ENCODE peak calls at places on chromosomes 6 and 20, in six cellular contexts. U, W, Z, K, X and S are unnamed samples.

GRCh38 chr20:2398453-2398852 is 17.8 kb downstream of the TGM6 start:
- DNase-seq in U (no peak), W (no peak), Z (no peak), K (no peak), X (no peak), S (no peak)

GRCh38 chr20:57450419-57450818 is 59.2 kb downstream of the RBM38 start:
- DNase-seq in U (peak), W (no peak), Z (no peak), K (peak), X (peak), S (no peak)

GRCh38 chr6:149233056-149233715 is 84.3 kb upstream of the TAB2 start:
- DNase-seq in U (peak), W (peak), Z (peak), K (peak), X (peak), S (peak)

GRCh38 chr20:3164763-3165410 is 5.2 kb upstream of the FASTKD5 start:
- DNase-seq in U (no peak), W (no peak), Z (no peak), K (no peak), X (no peak), S (no peak)

GRCh38 chr6:43604174-43604573 is 24.9 kb downstream of the GTPBP2 start:
- DNase-seq in U (peak), W (peak), Z (no peak), K (peak), X (no peak), S (no peak)

GRCh38 chr6:31643818-31644454 is 8.5 kb downstream of the BAG6 start:
- DNase-seq in U (no peak), W (no peak), Z (no peak), K (no peak), X (no peak), S (no peak)

GRCh38 chr6:34288581-34288980 is 39.8 kb upstream of the SMIM29 start:
- DNase-seq in U (no peak), W (no peak), Z (no peak), K (no peak), X (no peak), S (no peak)

GRCh38 chr6:161031721-161032495 is 40.3 kb downstream of the MAP3K4 start:
- DNase-seq in U (peak), W (peak), Z (no peak), K (peak), X (no peak), S (no peak)

GRCh38 chr6:33061987-33062386 is 11.5 kb downstream of the HLA-DPA1 start:
- DNase-seq in U (peak), W (no peak), Z (no peak), K (peak), X (no peak), S (no peak)

GRCh38 chr6:42971746-42972327 is 7.1 kb downstream of the PEX6 start:
- DNase-seq in U (no peak), W (no peak), Z (no peak), K (no peak), X (no peak), S (no peak)

GRCh38 chr6:155001482-155001881 is 6.4 kb downstream of the TIAM2 start:
- DNase-seq in U (peak), W (peak), Z (no peak), K (peak), X (no peak), S (no peak)

GRCh38 chr6:45789238-45789637 is 226.4 kb downstream of the CLIC5 start:
- DNase-seq in U (no peak), W (no peak), Z (no peak), K (no peak), X (no peak), S (no peak)
- H3K4me3 ChIP-seq in U (no peak), W (no peak), Z (no peak), K (no peak), X (no peak), S (no peak)

DNA sequence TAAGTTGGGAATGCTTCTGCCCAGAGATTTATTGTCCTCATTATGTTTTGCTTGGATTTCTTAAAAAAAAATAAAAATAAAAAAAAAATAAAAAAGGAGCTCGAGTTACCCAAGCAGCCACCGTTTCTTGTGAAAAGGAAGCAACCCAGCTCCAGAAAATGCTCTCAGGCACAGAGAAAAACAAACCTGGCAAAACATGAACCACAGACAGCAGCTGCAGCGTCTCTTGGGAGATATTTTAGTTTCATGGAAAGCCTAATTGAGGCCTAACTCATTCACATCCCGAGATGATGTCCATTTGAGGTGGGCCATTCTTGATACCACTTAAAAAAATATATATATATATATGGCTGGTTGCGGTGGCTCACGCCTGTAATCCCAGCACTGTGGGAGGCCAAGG is 13.8 kb upstream of the MRAP2 start:
- DNase-seq in U (no peak), W (no peak), Z (no peak), K (no peak), X (no peak), S (no peak)
- H3K4me3 ChIP-seq in U (no peak), W (no peak), Z (no peak), K (no peak), X (no peak), S (no peak)

DNA sequence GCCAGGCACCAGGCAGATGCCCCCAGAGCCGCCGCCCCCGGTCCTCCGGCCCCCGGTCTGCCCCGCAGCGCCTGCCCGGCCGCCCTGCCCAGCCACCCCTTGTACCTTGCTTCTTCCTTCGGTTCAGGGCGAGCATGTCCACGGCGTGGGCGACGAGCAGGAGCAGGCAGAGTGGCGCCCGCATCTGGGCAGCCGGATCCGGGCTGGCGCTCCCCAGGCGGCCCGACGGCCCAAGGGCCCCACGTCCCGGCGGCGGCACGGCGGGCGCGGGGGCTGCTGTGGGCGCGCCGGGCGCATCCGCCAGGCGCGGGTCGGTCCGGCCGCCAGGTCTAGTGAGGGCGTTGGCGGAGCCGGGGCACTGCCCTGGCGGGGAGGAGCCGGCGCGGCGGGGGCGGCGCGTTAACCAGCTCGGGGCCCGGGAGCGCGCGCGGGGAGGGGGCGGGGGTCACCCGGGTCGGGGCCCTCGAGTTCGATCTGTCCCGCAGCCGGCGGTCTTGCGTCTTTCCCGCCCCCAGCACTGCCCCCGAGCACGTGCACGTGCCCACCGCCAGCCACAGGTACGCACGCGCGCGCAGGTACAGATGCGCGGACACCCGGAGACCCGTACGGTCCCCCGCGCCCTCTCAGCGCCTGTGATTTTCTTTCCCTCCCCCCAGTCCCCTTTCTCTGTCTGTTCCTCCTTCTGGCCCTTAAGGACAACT is at the start of gene RSPO4:
- DNase-seq in U (no peak), W (no peak), Z (no peak), K (no peak), X (no peak), S (no peak)
- H3K4me3 ChIP-seq in U (no peak), W (no peak), Z (no peak), K (no peak), X (no peak), S (no peak)

DNA sequence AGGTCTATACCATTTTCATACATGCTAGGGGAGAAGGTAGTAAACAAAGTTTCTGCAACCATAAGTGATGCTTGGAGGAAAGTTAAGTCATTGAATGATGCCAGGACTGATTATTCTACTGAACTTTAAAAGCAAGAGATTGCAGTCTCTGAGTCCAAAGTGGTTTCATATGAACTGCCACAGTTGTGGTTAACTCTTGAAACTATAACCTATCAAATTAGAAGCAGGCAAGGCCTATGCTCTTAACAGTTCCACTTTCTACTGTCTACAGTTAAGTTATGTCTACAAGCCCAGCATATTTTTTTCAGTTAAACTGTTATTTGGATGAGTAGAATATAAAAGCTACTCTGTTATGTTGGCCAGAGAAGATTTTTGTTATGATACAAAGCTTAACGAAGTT is 326.5 kb upstream of the RUNX2 start:
- DNase-seq in U (no peak), W (no peak), Z (no peak), K (peak), X (no peak), S (no peak)
- H3K4me3 ChIP-seq in U (no peak), W (no peak), Z (no peak), K (no peak), X (no peak), S (no peak)

DNA sequence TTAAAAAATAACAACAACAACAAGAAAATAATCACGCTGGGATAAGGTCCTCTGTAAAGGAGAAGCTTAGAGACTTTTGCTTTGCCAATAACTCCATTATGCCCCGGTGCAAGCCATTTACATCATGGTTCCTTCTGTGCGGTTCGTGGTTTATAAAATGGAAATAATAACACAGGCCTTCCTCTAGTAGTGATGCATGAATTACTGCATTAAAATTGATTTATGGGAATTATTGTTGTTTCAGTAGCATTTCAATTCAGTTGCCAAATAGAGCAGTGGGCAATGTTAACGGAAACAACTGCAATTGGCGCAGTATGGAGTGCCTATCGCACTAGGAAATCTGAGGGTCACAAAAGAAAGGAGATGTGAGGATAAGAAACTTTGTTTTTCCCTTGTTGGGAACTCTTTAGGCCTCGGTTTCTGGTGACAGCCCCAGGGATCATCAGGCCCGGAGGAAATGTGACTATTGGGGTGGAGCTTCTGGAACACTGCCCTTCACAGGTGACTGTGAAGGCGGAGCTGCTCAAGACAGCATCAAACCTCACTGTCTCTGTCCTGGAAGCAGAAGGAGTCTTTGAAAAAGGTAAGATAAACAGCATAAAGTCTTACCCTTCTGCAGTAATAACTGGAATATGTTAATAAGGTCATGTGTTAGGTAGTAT is 1.1 kb downstream of the CD109 start:
- DNase-seq in U (no peak), W (peak), Z (no peak), K (no peak), X (no peak), S (no peak)
- H3K4me3 ChIP-seq in U (peak), W (peak), Z (peak), K (peak), X (no peak), S (no peak)

GRCh38 chr20:17605131-17605660 is 35.3 kb downstream of the DSTN start:
- DNase-seq in U (no peak), W (no peak), Z (no peak), K (no peak), X (no peak), S (no peak)

GRCh38 chr20:17601957-17602356 is 32.1 kb downstream of the DSTN start:
- DNase-seq in U (no peak), W (no peak), Z (no peak), K (no peak), X (no peak), S (no peak)

GRCh38 chr20:17598013-17598550 is 28.2 kb downstream of the DSTN start:
- DNase-seq in U (no peak), W (no peak), Z (no peak), K (no peak), X (no peak), S (no peak)

GRCh38 chr20:17606001-17606400 is 36.1 kb downstream of the DSTN start:
- DNase-seq in U (no peak), W (no peak), Z (no peak), K (no peak), X (no peak), S (no peak)

GRCh38 chr20:17602493-17602892 is 32.6 kb downstream of the DSTN start:
- DNase-seq in U (no peak), W (no peak), Z (no peak), K (no peak), X (no peak), S (no peak)
- H3K4me3 ChIP-seq in U (no peak), W (no peak), Z (no peak), K (no peak), X (no peak), S (no peak)

DNA sequence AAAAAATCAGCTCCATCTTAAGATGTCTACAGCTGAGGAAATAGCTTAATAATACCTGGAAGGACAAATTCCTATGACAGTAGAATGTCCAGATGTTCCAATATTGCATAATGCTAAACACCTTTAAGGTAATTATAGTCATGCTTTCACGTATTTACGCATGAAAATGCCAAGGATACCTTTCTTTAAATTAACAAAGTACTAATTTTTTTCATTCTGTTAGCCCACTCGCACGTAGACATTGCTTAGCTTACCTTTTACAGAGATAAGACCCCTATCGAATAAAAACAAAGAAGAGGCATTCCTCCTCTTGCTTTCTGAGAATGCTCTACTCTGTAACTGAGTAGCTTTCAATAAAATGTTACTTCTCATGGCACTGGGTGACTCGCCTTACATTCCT is 4.4 kb upstream of the GSTA4 start:
- DNase-seq in U (no peak), W (no peak), Z (no peak), K (no peak), X (no peak), S (no peak)
- H3K4me3 ChIP-seq in U (no peak), W (no peak), Z (no peak), K (no peak), X (no peak), S (no peak)

GRCh38 chr20:13220857-13221297 is at the start of gene ISM1:
- DNase-seq in U (no peak), W (peak), Z (no peak), K (no peak), X (no peak), S (no peak)

GRCh38 chr20:13220194-13220856 is 749 bp upstream of the ISM1 start:
- DNase-seq in U (peak), W (peak), Z (no peak), K (peak), X (peak), S (no peak)

GRCh38 chr20:13221673-13222318 is 722 bp downstream of the ISM1 start:
- DNase-seq in U (peak), W (peak), Z (peak), K (peak), X (peak), S (peak)

GRCh38 chr20:13222319-13222716 is 1.2 kb downstream of the ISM1 start:
- DNase-seq in U (no peak), W (no peak), Z (no peak), K (no peak), X (no peak), S (no peak)

DNA sequence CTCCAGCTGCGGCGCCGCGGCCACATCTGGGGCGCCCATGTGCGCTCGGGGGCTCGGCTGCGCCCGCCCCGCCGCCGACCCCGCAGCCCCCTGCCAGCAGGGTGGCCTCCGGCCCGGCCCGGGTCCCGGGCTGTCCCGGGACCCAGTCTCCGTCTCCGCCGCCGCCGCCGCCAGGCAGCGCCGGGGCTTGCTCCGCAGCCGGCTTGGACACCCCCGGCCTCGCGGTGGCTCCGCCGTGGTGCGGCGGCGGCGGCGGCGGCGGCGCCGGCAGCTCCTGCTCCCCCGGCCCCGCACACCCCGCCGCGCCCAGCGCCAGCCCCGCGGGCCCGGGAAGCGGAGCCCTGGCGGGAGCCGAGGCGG is 219 bp downstream of the ISM1 start:
- DNase-seq in U (no peak), W (no peak), Z (no peak), K (no peak), X (no peak), S (no peak)
- H3K4me3 ChIP-seq in U (peak), W (peak), Z (peak), K (no peak), X (no peak), S (no peak)